ENCODE peak calls at places on chromosomes 12 and 14, in seven cellular contexts. J is activated naive CD4-positive, alpha-beta T cell; K is posterior vena cava; V is fibroblast of pulmonary artery; I is prostate gland; Q is WTC11; D is ELR. U is an unnamed sample.

GRCh38 chr14:31387091-31387490 is 33.3 kb downstream of the HEATR5A start:
- DNase-seq in J (no peak), K (no peak), V (no peak), I (no peak), Q (no peak), D (no peak), U (no peak)

GRCh38 chr12:54991992-54992377 is 7.4 kb upstream of the TESPA1 start:
- DNase-seq in J (no peak), K (no peak), V (no peak), I (no peak), Q (no peak), D (no peak), U (no peak)

GRCh38 chr12:69023840-69024239 is 90.9 kb upstream of the CPM start:
- DNase-seq in J (no peak), K (no peak), V (no peak), I (no peak), Q (no peak), D (no peak), U (no peak)

GRCh38 chr12:113070117-113070906 is 13.8 kb downstream of the DTX1 start:
- DNase-seq in J (no peak), K (no peak), V (peak), I (no peak), Q (no peak), D (no peak), U (no peak)

GRCh38 chr12:109677323-109677722 is 36.3 kb upstream of the FAM222A start:
- DNase-seq in J (no peak), K (no peak), V (no peak), I (no peak), Q (no peak), D (no peak), U (no peak)

GRCh38 chr12:80837342-80837978 is 100.3 kb downstream of the LIN7A start:
- DNase-seq in J (no peak), K (no peak), V (peak), I (peak), Q (peak), D (peak), U (no peak)

GRCh38 chr14:81137316-81137715 is 83.4 kb downstream of the GTF2A1 start:
- DNase-seq in J (no peak), K (no peak), V (peak), I (no peak), Q (no peak), D (peak), U (no peak)

GRCh38 chr12:47102845-47103666 is 23.3 kb upstream of the AMIGO2 start:
- DNase-seq in J (no peak), K (peak), V (peak), I (no peak), Q (no peak), D (peak), U (no peak)

GRCh38 chr12:49279706-49280159 is 14.9 kb downstream of the TUBA1C start:
- DNase-seq in J (no peak), K (no peak), V (peak), I (no peak), Q (no peak), D (no peak), U (no peak)

GRCh38 chr14:56300495-56300894 is 182.3 kb downstream of the PELI2 start:
- DNase-seq in J (no peak), K (no peak), V (peak), I (no peak), Q (no peak), D (no peak), U (no peak)

GRCh38 chr12:1576410-1577240 is 17.8 kb downstream of the FBXL14 start:
- DNase-seq in J (no peak), K (no peak), V (peak), I (peak), Q (no peak), D (no peak), U (no peak)

GRCh38 chr14:59360923-59361794 is 104.0 kb downstream of the GPR135 start:
- DNase-seq in J (no peak), K (no peak), V (peak), I (peak), Q (no peak), D (peak), U (peak)

GRCh38 chr12:108340037-108340436 is 926 bp upstream of the CMKLR1 start:
- DNase-seq in J (no peak), K (peak), V (no peak), I (no peak), Q (no peak), D (no peak), U (no peak)

GRCh38 chr12:80195143-80195726 is 95.9 kb downstream of the OTOGL start:
- DNase-seq in J (no peak), K (no peak), V (peak), I (no peak), Q (no peak), D (peak), U (peak)

GRCh38 chr14:90649096-90649495 is 167.1 kb downstream of the TTC7B start:
- DNase-seq in J (no peak), K (no peak), V (peak), I (no peak), Q (no peak), D (no peak), U (no peak)

GRCh38 chr14:39434401-39434800 is 2.2 kb upstream of the FBXO33 start:
- DNase-seq in J (no peak), K (no peak), V (peak), I (no peak), Q (no peak), D (peak), U (no peak)

U was measured in LNCaP clone FGC.